ENCODE peak calls at places on chromosomes 5 and 9, in six cellular contexts. Y, V, L, P, R and T are unnamed samples.

GRCh38 chr5:54619732-54620582 is 102.4 kb downstream of the SNX18 start:
- DNase-seq in R (no peak), Y (no peak), V (no peak), L (no peak), P (no peak), T (no peak)

GRCh38 chr5:80998590-80998979 is 38.4 kb downstream of the RASGRF2 start:
- DNase-seq in V (no peak), P (no peak), L (no peak), R (no peak), Y (no peak), T (no peak)

GRCh38 chr9:114611516-114612271 is 603 bp downstream of the TMEM268 start:
- DNase-seq in Y (peak; percentile 89), L (peak; percentile 68), P (peak; percentile 71), R (peak; percentile 83), V (peak; percentile 50), T (peak; percentile 80)

GRCh38 chr5:64767959-64768357 is 533 bp downstream of the SREK1IP1 start:
- DNase-seq in P (no peak), V (no peak), Y (peak; percentile 70), R (no peak), L (peak; percentile 33), T (no peak)

GRCh38 chr9:119501374-119501773 is 132.1 kb upstream of the BRINP1 start:
- DNase-seq in R (no peak), L (no peak), V (no peak), P (no peak), Y (no peak), T (no peak)

GRCh38 chr5:134466241-134467069 is 54.8 kb upstream of the CDKN2AIPNL start:
- DNase-seq in Y (peak; percentile 96), R (peak; percentile 96), V (peak; percentile 90), P (peak; percentile 100), L (peak; percentile 97), T (peak; percentile 98)

GRCh38 chr9:33765411-33765810 is 29.9 kb upstream of the PRSS3 start:
- DNase-seq in P (no peak), L (no peak), Y (no peak), R (no peak), V (no peak), T (no peak)

GRCh38 chr5:138054863-138055558 is 22.1 kb upstream of the FAM13B start:
- DNase-seq in R (no peak), L (no peak), Y (no peak), P (no peak), V (no peak), T (no peak)

GRCh38 chr5:23208959-23209431 is 298.4 kb upstream of the PRDM9 start:
- DNase-seq in L (no peak), Y (no peak), R (no peak), P (no peak), V (peak; percentile 12), T (no peak)

GRCh38 chr9:76161546-76161945 is 232.7 kb downstream of the RFK start:
- DNase-seq in Y (no peak), R (no peak), L (no peak), P (peak; percentile 17), V (no peak), T (no peak)

GRCh38 chr5:14665110-14665822 is 748 bp downstream of the OTULIN start:
- DNase-seq in R (no peak), Y (peak; percentile 84), P (no peak), L (peak; percentile 74), V (peak; percentile 46), T (peak; percentile 41)

GRCh38 chr9:17614246-17614645 is 35.4 kb downstream of the SH3GL2 start:
- DNase-seq in V (no peak), P (no peak), L (no peak), R (no peak), Y (no peak), T (no peak)

GRCh38 chr5:57804500-57804899 is 321.9 kb upstream of the ACTBL2 start:
- DNase-seq in Y (no peak), R (no peak), L (no peak), P (no peak), V (no peak), T (no peak)

GRCh38 chr5:132181011-132181629 is 46.5 kb downstream of the P4HA2 start:
- DNase-seq in Y (no peak), R (no peak), L (peak; percentile 34), P (no peak), V (no peak), T (peak; percentile 17)

GRCh38 chr9:91494751-91495150 is 71.1 kb upstream of the NFIL3 start:
- DNase-seq in V (no peak), P (no peak), Y (no peak), L (no peak), R (no peak), T (no peak)

GRCh38 chr5:88884435-88884877 is 1.5 kb upstream of the MEF2C start:
- DNase-seq in L (no peak), V (no peak), P (no peak), R (no peak), Y (no peak), T (no peak)

GRCh38 chr9:133273098-133273497 is 1.9 kb downstream of the ABO start:
- DNase-seq in P (no peak), V (no peak), R (no peak), L (no peak), Y (no peak), T (no peak)

GRCh38 chr5:10702040-10702629 is 58.9 kb downstream of the DAP start:
- DNase-seq in Y (no peak), P (no peak), R (peak; percentile 55), L (no peak), V (no peak), T (peak; percentile 76)

GRCh38 chr5:134174841-134175839 is 1.6 kb downstream of the SKP1 start:
- DNase-seq in R (no peak), V (no peak), Y (no peak), L (no peak), P (no peak), T (no peak)

GRCh38 chr5:52811067-52811749 is 23.5 kb downstream of the ITGA1 start:
- DNase-seq in P (no peak), R (no peak), L (no peak), V (no peak), Y (no peak), T (no peak)

GRCh38 chr5:144060598-144060997 is 109.9 kb downstream of the YIPF5 start:
- DNase-seq in P (no peak), L (no peak), Y (no peak), V (no peak), R (no peak), T (no peak)

GRCh38 chr5:61623401-61624069 is 291.5 kb downstream of the ZSWIM6 start:
- DNase-seq in Y (no peak), P (no peak), R (no peak), V (peak; percentile 54), L (no peak), T (no peak)

GRCh38 chr5:154435226-154435625 is 10.6 kb upstream of the SAP30L start:
- DNase-seq in R (no peak), P (no peak), L (no peak), Y (no peak), V (no peak), T (no peak)

GRCh38 chr5:73759771-73760170 is 133.8 kb downstream of the ARHGEF28 start:
- DNase-seq in V (no peak), L (no peak), P (no peak), R (no peak), Y (no peak), T (no peak)

GRCh38 chr5:139636207-139636792 is 11.8 kb upstream of the CXXC5 start:
- DNase-seq in P (no peak), Y (peak; percentile 95), V (no peak), L (peak; percentile 67), R (no peak), T (no peak)
- H3K4me1 ChIP-seq in P (peaks cover 49% of the 10 kb centered on the region), Y (peaks cover 72% of the 10 kb centered on the region), V (peaks cover 66% of the 10 kb centered on the region), L (peaks cover 20% of the 10 kb centered on the region), R (peaks cover 8% of the 10 kb centered on the region), T (peaks cover 35% of the 10 kb centered on the region)

GRCh38 chr5:36066540-36067210 is at the start of gene UGT3A2:
- DNase-seq in V (no peak), R (no peak), Y (no peak), P (no peak), L (no peak), T (no peak)
- H3K4me3 ChIP-seq in V (no peak within 1 kb of the TSS), R (no peak within 1 kb of the TSS), Y (no peak within 1 kb of the TSS), P (peak within 1 kb of the TSS; percentile 47), L (no peak within 1 kb of the TSS), T (no peak within 1 kb of the TSS)

DNA sequence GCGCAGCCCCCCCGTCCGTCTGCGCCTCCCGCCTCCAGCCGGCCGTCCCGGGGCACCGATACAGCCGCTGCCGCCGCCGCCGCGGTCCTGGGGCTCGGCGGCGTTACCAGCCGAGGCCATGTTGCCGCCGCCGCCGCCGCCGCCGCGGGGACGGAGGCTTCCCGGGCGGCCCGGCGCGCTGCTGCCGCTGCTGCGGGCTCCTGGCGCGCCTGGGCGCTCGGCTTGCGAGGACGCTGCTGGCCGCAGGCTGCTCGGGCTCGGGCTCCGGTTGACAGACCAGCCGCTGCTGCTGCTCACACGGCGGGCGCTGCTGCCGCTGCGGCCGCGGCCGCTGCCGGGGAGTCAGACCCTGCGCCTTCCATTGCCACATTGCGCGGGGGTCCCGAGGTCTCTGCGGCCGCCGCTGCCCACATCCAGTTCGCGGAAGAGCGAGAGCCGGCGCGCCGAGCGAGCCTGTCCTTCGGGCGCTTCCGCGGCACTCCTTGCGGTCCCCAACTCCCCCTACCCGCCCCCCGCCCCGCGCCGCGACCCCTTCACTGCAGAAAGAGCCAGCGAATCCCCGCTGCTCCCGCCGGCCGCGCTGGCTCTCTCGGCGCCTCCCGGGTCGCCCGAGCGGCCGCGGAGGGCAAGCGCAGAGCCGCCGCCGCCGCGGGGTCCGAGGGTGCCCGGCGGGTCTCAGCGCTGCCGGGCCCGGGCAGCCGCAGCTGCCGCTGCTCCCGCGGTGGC is 8.4 kb downstream of the PTCH1 start:
- DNase-seq in P (no peak), V (no peak), Y (no peak), R (peak; percentile 30), L (no peak), T (no peak)
- H3K4me1 ChIP-seq in P (no peaks in the 10 kb centered on the region), V (peaks cover 24% of the 10 kb centered on the region), Y (peaks cover 76% of the 10 kb centered on the region), R (peaks cover 4% of the 10 kb centered on the region), L (no peaks in the 10 kb centered on the region), T (peaks cover 11% of the 10 kb centered on the region)

DNA sequence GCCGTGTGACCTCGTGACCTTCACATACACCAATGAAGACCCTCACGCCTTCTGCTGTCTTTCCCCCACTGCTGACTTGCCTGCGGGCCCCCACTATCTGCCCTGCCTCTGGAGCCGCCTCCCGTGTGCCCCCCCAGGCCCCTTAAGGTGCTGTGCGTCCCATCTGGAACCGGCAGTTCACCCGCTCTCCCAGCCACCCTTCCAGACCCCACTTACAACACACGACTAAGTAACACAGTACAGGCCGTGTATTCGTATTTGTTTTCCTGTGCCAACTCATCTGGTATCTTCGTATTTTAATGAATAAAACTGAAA is 21.7 kb upstream of the TERT start:
- DNase-seq in P (no peak), L (no peak), R (no peak), Y (no peak), V (no peak), T (no peak)
- H3K4me3 ChIP-seq in P (no peak overlapping the region), L (no peak overlapping the region), R (no peak overlapping the region), Y (peak overlapping the region; percentile 30), V (no peak overlapping the region), T (no peak overlapping the region)

GRCh38 chr9:134333234-134333873 is 7.1 kb downstream of the RXRA start:
- DNase-seq in L (peak; percentile 89), Y (no peak), R (peak; percentile 53), V (no peak), P (peak; percentile 50), T (peak; percentile 62)
- H3K4me1 ChIP-seq in L (peaks cover 60% of the 10 kb centered on the region), Y (peaks cover 99% of the 10 kb centered on the region), R (peaks cover 69% of the 10 kb centered on the region), V (peaks cover 39% of the 10 kb centered on the region), P (peaks cover 87% of the 10 kb centered on the region), T (peaks cover 48% of the 10 kb centered on the region)